ENCODE peak calls at places on chromosomes 3 and 15, in four cellular contexts. D is lower lobe of right lung, S is ascending aorta, P is H1. O is an unnamed sample.

GRCh38 chr3:117557469-117557868 is 847.9 kb downstream of the TUSC7 start:
- DNase-seq in D (no peak), S (no peak), P (no peak), O (no peak)

GRCh38 chr15:73601449-73602425 is 31.5 kb downstream of the NPTN start:
- DNase-seq in D (no peak), S (no peak), P (no peak), O (no peak)

GRCh38 chr15:32861741-32862140 is 143.9 kb downstream of the GREM1 start:
- DNase-seq in D (peak; percentile 63), S (no peak), P (no peak), O (no peak)

GRCh38 chr3:115322901-115323300 is 175.8 kb upstream of the ZBTB20 start:
- DNase-seq in D (no peak), S (no peak), P (no peak), O (no peak)

GRCh38 chr15:94666553-94666952 is 435.2 kb downstream of the MCTP2 start:
- DNase-seq in D (no peak), S (no peak), P (no peak), O (no peak)

GRCh38 chr15:48602358-48603122 is 43.0 kb downstream of the FBN1 start:
- DNase-seq in D (no peak), S (no peak), P (no peak), O (no peak)

GRCh38 chr3:121508384-121508783 is 37.4 kb downstream of the POLQ start:
- DNase-seq in D (no peak), S (no peak), P (no peak), O (no peak)

GRCh38 chr3:62604746-62605351 is 231.5 kb upstream of the FEZF2 start:
- DNase-seq in D (no peak), S (no peak), P (no peak), O (no peak)

GRCh38 chr3:38519000-38519399 is 22.9 kb downstream of the EXOG start:
- DNase-seq in D (no peak), S (no peak), P (no peak), O (no peak)

GRCh38 chr3:71376911-71377310 is 206.6 kb downstream of the FOXP1 start:
- DNase-seq in D (no peak), S (no peak), P (no peak), O (no peak)

GRCh38 chr15:90001062-90001682 is at the start of gene ZNF710:
- DNase-seq in D (peak; percentile 50), S (peak; percentile 74), P (no peak), O (no peak)

GRCh38 chr3:116741462-116741861 is 31.9 kb downstream of the TUSC7 start:
- DNase-seq in D (no peak), S (no peak), P (no peak), O (no peak)

GRCh38 chr3:99683465-99683864 is 45.1 kb downstream of the COL8A1 start:
- DNase-seq in D (no peak), S (no peak), P (no peak), O (no peak)

GRCh38 chr15:70569718-70570231 is 193.6 kb downstream of the UACA start:
- DNase-seq in D (no peak), S (peak; percentile 9), P (no peak), O (no peak)

GRCh38 chr15:22948056-22948455 is 32.1 kb downstream of the CYFIP1 start:
- DNase-seq in D (no peak), S (peak; percentile 49), P (no peak), O (no peak)

GRCh38 chr3:71052725-71053124 is 530.8 kb downstream of the FOXP1 start:
- DNase-seq in D (no peak), S (no peak), P (no peak), O (no peak)

GRCh38 chr15:27481768-27482167 is 510.8 kb downstream of the GABRG3 start:
- DNase-seq in D (no peak), S (no peak), P (peak; percentile 50), O (no peak)

GRCh38 chr3:183192650-183193300 is 30.2 kb upstream of the LAMP3 start:
- DNase-seq in D (no peak), S (no peak), P (no peak), O (no peak)

GRCh38 chr15:52682776-52683175 is 3.6 kb upstream of the ATOSA start:
- DNase-seq in D (no peak), S (no peak), P (no peak), O (no peak)

GRCh38 chr3:46756642-46757041 is 39.0 kb upstream of the PRSS50 start:
- DNase-seq in D (no peak), S (no peak), P (no peak), O (no peak)

GRCh38 chr3:115706311-115706829 is 83.1 kb downstream of the GAP43 start:
- DNase-seq in D (no peak), S (no peak), P (no peak), O (no peak)

GRCh38 chr3:24499991-24500390 is 5.3 kb upstream of the THRB start:
- DNase-seq in D (no peak), S (no peak), P (no peak), O (no peak)

GRCh38 chr3:160401301-160402095 is 2.0 kb downstream of the SMC4 start:
- DNase-seq in D (no peak), S (peak; percentile 66), P (no peak), O (no peak)

GRCh38 chr3:11459147-11459837 is 184.4 kb downstream of the VGLL4 start:
- DNase-seq in D (no peak), S (no peak), P (no peak), O (no peak)

GRCh38 chr3:128482857-128483656 is 9.9 kb downstream of the GATA2 start:
- DNase-seq in D (peak; percentile 47), S (no peak), P (no peak), O (no peak)

GRCh38 chr15:67809866-67810265 is 15.4 kb upstream of the SKOR1 start:
- DNase-seq in D (no peak), S (no peak), P (no peak), O (no peak)

GRCh38 chr3:12553921-12554391 is 2.9 kb upstream of the MKRN2 start:
- DNase-seq in D (peak; percentile 49), S (no peak), P (no peak), O (no peak)

GRCh38 chr3:128278761-128279593 is 125.7 kb downstream of the EEFSEC start:
- DNase-seq in D (peak; percentile 58), S (peak; percentile 66), P (no peak), O (no peak)

GRCh38 chr3:189953551-189953950 is 167.1 kb downstream of the P3H2 start:
- DNase-seq in D (no peak), S (no peak), P (no peak), O (no peak)

GRCh38 chr3:11195721-11196332 is 41.5 kb downstream of the HRH1 start:
- DNase-seq in D (no peak), S (peak; percentile 63), P (no peak), O (no peak)

GRCh38 chr3:147493666-147494065 is 84.5 kb downstream of the ZIC1 start:
- DNase-seq in D (no peak), S (no peak), P (no peak), O (no peak)

GRCh38 chr3:127588675-127589577 is 1.6 kb downstream of the TPRA1 start:
- DNase-seq in D (no peak), S (no peak), P (no peak), O (no peak)

GRCh38 chr3:4776980-4777581 is 202.2 kb upstream of the BHLHE40 start:
- DNase-seq in D (no peak), S (no peak), P (no peak), O (no peak)

GRCh38 chr15:67108122-67108871 is 42.9 kb downstream of the SMAD3 start:
- DNase-seq in D (no peak), S (no peak), P (no peak), O (no peak)

DNA sequence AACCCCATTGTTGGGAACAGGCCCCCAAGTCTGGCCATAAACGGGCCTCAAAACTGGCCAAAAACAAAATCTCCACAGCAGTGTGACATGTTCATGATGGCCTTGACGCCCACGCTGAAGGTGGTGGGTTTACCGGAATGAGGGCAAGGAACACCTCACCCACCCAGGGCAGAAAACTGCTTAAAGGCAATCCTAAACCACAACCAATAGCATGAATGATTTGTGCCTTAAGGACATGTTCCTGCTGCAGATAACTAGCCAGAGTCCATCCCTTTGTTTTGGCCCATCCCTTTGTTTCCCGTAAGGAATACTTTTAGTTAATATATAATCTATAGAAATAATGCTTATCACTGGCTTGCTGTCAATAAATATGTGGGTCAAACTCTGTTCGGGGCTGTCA is 47.7 kb downstream of the KLHDC8B start:
- DNase-seq in D (no peak), S (no peak), P (no peak), O (no peak)
- H3K9me3 ChIP-seq in D (no peaks in the 10 kb centered on the region), S (peaks cover 9% of the 10 kb centered on the region), P (peaks cover 13% of the 10 kb centered on the region), O (no peaks in the 10 kb centered on the region)

GRCh38 chr15:100901702-100902435 is 17.3 kb upstream of the LRRK1 start:
- DNase-seq in D (no peak), S (peak; percentile 61), P (no peak), O (no peak)
- H3K27ac ChIP-seq in D (peak overlapping the region; percentile 77), S (peak overlapping the region; percentile 47), P (no peak overlapping the region), O (peak overlapping the region; percentile 94)

GRCh38 chr3:167102071-167102470 is 278.0 kb downstream of the ZBBX start:
- DNase-seq in D (no peak), S (no peak), P (no peak), O (no peak)
- TF ChIP-seq CTCF in D (no peak), S (no peak), P (peak; percentile 71), O (no peak)

GRCh38 chr3:194142156-194142910 is 6.4 kb downstream of the HES1 start:
- DNase-seq in D (no peak), S (no peak), P (no peak), O (no peak)

GRCh38 chr3:194145702-194146101 is 9.8 kb downstream of the HES1 start:
- DNase-seq in D (no peak), S (no peak), P (no peak), O (no peak)

GRCh38 chr3:194148383-194148782 is 12.4 kb downstream of the HES1 start:
- DNase-seq in D (no peak), S (no peak), P (no peak), O (no peak)

GRCh38 chr3:194150252-194150934 is 14.4 kb downstream of the HES1 start:
- DNase-seq in D (no peak), S (no peak), P (no peak), O (no peak)

DNA sequence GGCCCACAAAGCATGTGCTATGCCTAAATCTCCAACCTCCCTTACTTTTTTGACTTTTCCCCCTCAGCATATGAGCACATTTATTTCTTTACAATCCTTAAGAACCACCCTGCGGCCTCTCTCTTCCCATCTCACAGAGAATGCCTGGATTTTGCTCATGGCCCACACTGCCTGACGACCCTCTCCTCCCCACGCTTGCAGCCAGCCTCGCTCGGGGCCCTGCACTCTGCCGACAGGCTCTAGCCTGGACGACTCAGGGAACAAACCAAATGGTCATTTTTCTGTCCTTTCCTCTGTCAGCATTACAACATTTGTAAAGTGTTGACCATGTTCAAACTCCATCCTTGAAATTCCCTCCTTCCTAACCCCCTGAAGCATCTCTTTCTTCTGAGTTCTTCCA is 11.7 kb downstream of the HES1 start:
- DNase-seq in D (no peak), S (no peak), P (no peak), O (no peak)
- H3K9me3 ChIP-seq in D (no peaks in the 10 kb centered on the region), S (no peaks in the 10 kb centered on the region), P (no peaks in the 10 kb centered on the region), O (no peaks in the 10 kb centered on the region)

GRCh38 chr3:141064255-141064926 is 13.2 kb downstream of the SPSB4 start:
- DNase-seq in D (no peak), S (no peak), P (no peak), O (no peak)
- H3K27ac ChIP-seq in D (no peak overlapping the region), S (no peak overlapping the region), P (no peak overlapping the region), O (no peak overlapping the region)

O was measured in esophagus squamous epithelium.